ENCODE peak calls at places on chromosomes 2 and 18, in five cellular contexts. P is CD8-positive, alpha-beta T cell; C is HS-5; V is activated CD8-positive, alpha-beta memory T cell treated with anti-CD3 and anti-CD28 coated beads, Interleukin-2, amount 50 U/mL, for 48 hours; X is GM04504. T is an unnamed sample.

GRCh38 chr2:165203689-165204559 is at the start of gene SCN3A:
- DNase-seq in P (no peak), C (peak; percentile 37), V (no peak), X (peak; percentile 17), T (no peak)

GRCh38 chr2:111903930-111904439 is 5.6 kb downstream of the MERTK start:
- DNase-seq in P (no peak), C (no peak), V (no peak), X (no peak), T (no peak)

GRCh38 chr2:109644571-109645275 is 30.6 kb downstream of the SOWAHC start:
- DNase-seq in P (no peak), C (no peak), V (no peak), X (no peak), T (no peak)

GRCh38 chr18:21203842-21204241 is 38.2 kb upstream of the GREB1L start:
- DNase-seq in P (no peak), C (no peak), V (no peak), X (no peak), T (no peak)

GRCh38 chr2:232350804-232351685 is 27.5 kb upstream of the ALPP start:
- DNase-seq in P (no peak), C (no peak), V (no peak), X (no peak), T (no peak)

GRCh38 chr2:227406177-227407031 is 18.7 kb upstream of the SCYGR1 start:
- DNase-seq in P (no peak), C (peak; percentile 99), V (no peak), X (peak; percentile 95), T (no peak)

GRCh38 chr2:234674781-234675201 is 177.9 kb upstream of the ARL4C start:
- DNase-seq in P (no peak), C (peak; percentile 64), V (no peak), X (no peak), T (no peak)

GRCh38 chr2:182625814-182626213 is 90.2 kb upstream of the DNAJC10 start:
- DNase-seq in P (no peak), C (no peak), V (no peak), X (no peak), T (no peak)

GRCh38 chr2:21330786-21331391 is 207.1 kb downstream of the TDRD15 start:
- DNase-seq in P (no peak), C (no peak), V (no peak), X (no peak), T (no peak)

GRCh38 chr2:181131584-181131983 is 151.2 kb downstream of the UBE2E3 start:
- DNase-seq in P (no peak), C (no peak), V (no peak), X (no peak), T (no peak)

GRCh38 chr18:55780591-55781071 is 192.6 kb upstream of the TCF4 start:
- DNase-seq in P (no peak), C (no peak), V (no peak), X (no peak), T (no peak)

GRCh38 chr2:241739651-241740050 is 5.2 kb downstream of the D2HGDH start:
- DNase-seq in P (no peak), C (no peak), V (peak; percentile 83), X (peak; percentile 5), T (no peak)

GRCh38 chr2:217142649-217143266 is 282.9 kb upstream of the TNP1 start:
- DNase-seq in P (no peak), C (peak; percentile 14), V (peak; percentile 56), X (peak; percentile 9), T (no peak)

GRCh38 chr18:62713651-62714247 is 1.6 kb upstream of the PHLPP1 start:
- DNase-seq in P (no peak), C (no peak), V (no peak), X (no peak), T (no peak)

T was measured in CD4-positive, CD25-positive, alpha-beta regulatory T cell.